ENCODE peak calls at places on chromosome 6, in seven cellular contexts. G is H9, F is IMR-90, B is mesendoderm, E is H1, U is neuronal stem cell, Y is trophoblast cell. Q is an unnamed sample.

GRCh38 chr6:75116946-75117345 is 88.9 kb downstream of the COL12A1 start:
- DNase-seq in E (no peak), B (no peak), G (no peak), U (no peak), F (peak; percentile 42), Y (no peak), Q (peak; percentile 40)

GRCh38 chr6:26304213-26305096 is 60.5 kb upstream of the BTN3A2 start:
- DNase-seq in E (no peak), Y (peak; percentile 37), F (peak; percentile 70), G (no peak), U (no peak), B (peak; percentile 77), Q (peak; percentile 83)

GRCh38 chr6:62324817-62325216 is 38.8 kb upstream of the KHDRBS2 start:
- DNase-seq in G (no peak), Y (no peak), F (no peak), B (no peak), U (no peak), E (no peak), Q (no peak)

GRCh38 chr6:3176562-3177355 is 19.4 kb upstream of the TUBB2A start:
- DNase-seq in U (no peak), Y (peak; percentile 93), G (no peak), E (no peak), F (peak; percentile 98), B (peak; percentile 87), Q (peak; percentile 95)

GRCh38 chr6:118535176-118535844 is 12.8 kb upstream of the PLN start:
- DNase-seq in E (no peak), F (no peak), Y (no peak), U (no peak), B (no peak), G (no peak), Q (no peak)

GRCh38 chr6:30770164-30770563 is 25.8 kb upstream of the IER3 start:
- DNase-seq in B (no peak), F (peak; percentile 57), G (no peak), E (no peak), Y (no peak), U (no peak), Q (peak; percentile 90)

GRCh38 chr6:33633084-33633461 is 12.0 kb downstream of the ITPR3 start:
- DNase-seq in U (no peak), Y (no peak), B (no peak), E (no peak), G (no peak), F (no peak), Q (no peak)

GRCh38 chr6:111664565-111665039 is 58.9 kb upstream of the TRAF3IP2 start:
- DNase-seq in B (no peak), Y (no peak), E (no peak), U (no peak), F (no peak), G (no peak), Q (no peak)

GRCh38 chr6:33744895-33745546 is 1.7 kb downstream of the IP6K3 start:
- DNase-seq in F (no peak), Y (no peak), B (no peak), U (no peak), E (peak; percentile 59), G (no peak), Q (peak; percentile 52)

GRCh38 chr6:18707714-18708439 is 320.7 kb downstream of the RNF144B start:
- DNase-seq in B (no peak), Y (no peak), E (no peak), F (no peak), U (no peak), G (no peak), Q (no peak)

GRCh38 chr6:41466437-41466990 is 79.7 kb upstream of the FOXP4 start:
- DNase-seq in F (no peak), E (no peak), U (no peak), Y (no peak), G (no peak), B (no peak), Q (no peak)

GRCh38 chr6:68233623-68234022 is 401.5 kb upstream of the ADGRB3 start:
- DNase-seq in F (peak; percentile 1), U (no peak), Y (no peak), G (no peak), E (no peak), B (no peak), Q (peak; percentile 62)

GRCh38 chr6:9335470-9335869 is 900.1 kb upstream of the SLC35B3 start:
- DNase-seq in Y (no peak), B (no peak), G (no peak), F (no peak), U (no peak), E (no peak), Q (no peak)

GRCh38 chr6:96124778-96125177 is 109.0 kb downstream of the FUT9 start:
- DNase-seq in E (no peak), B (peak; percentile 71), G (no peak), U (no peak), Y (no peak), F (no peak), Q (no peak)

GRCh38 chr6:112620832-112621569 is 273.9 kb downstream of the RFPL4B start:
- DNase-seq in E (no peak), U (no peak), Y (no peak), B (no peak), F (peak; percentile 79), G (no peak), Q (peak; percentile 58)

DNA sequence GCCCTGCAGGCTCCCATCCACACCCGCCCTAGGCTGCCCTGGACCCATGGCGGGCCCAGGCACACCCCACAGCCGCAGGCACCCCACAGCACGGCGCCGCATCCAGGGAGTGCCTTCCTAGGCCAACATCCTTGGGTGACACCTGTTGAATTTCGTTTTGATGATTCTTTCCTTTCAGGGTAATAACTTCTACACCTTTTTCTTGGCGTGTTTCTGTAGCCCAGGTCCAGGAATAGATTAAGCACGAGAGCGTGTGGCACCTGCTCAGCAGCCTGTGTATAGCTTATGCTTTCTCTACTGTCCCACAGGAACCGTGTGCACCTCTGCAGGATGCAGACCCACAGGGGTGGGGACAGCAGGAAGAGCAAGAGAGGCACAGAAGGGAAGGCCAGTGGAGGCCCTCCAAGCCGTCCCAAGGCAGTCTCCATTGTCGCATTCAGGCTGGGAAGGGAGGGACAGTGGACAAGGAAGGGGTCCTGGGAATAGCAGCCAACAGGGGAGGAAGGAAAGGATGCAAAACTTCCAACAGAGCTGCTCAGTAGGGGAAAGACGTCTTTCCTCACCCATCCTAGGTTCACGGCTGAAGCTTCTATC is 118.1 kb upstream of the AFDN start:
- DNase-seq in Y (no peak), U (no peak), G (no peak), E (no peak), B (no peak), F (no peak), Q (no peak)
- H3K4me1 ChIP-seq in Y (peaks cover 3% of the 10 kb centered on the region), U (peaks cover 4% of the 10 kb centered on the region), G (no peaks in the 10 kb centered on the region), E (no peaks in the 10 kb centered on the region), B (no peaks in the 10 kb centered on the region), F (no peaks in the 10 kb centered on the region), Q (peaks cover 3% of the 10 kb centered on the region)

GRCh38 chr6:123462141-123462540 is 174.6 kb downstream of the TRDN start:
- DNase-seq in Y (no peak), U (no peak), F (no peak), B (no peak), E (no peak), G (no peak), Q (no peak)
- H2BK120ac ChIP-seq in Y (no peak overlapping the region), U (no peak overlapping the region), F (no peak overlapping the region), B (no peak overlapping the region), E (no peak overlapping the region), G (no peak overlapping the region), Q (no peak overlapping the region)

GRCh38 chr6:137659871-137660270 is 165.7 kb upstream of the OLIG3 start:
- DNase-seq in U (no peak), B (no peak), E (no peak), G (no peak), F (no peak), Y (no peak), Q (no peak)
- H3K4me1 ChIP-seq in U (peaks cover 2% of the 10 kb centered on the region), B (no peaks in the 10 kb centered on the region), E (no peaks in the 10 kb centered on the region), G (no peaks in the 10 kb centered on the region), F (no peaks in the 10 kb centered on the region), Y (peaks cover 9% of the 10 kb centered on the region), Q (no peaks in the 10 kb centered on the region)

GRCh38 chr6:157333537-157333936 is 10.2 kb upstream of the TMEM242 start:
- DNase-seq in E (no peak), B (no peak), G (no peak), Y (no peak), U (no peak), F (no peak), Q (no peak)
- H2BK120ac ChIP-seq in E (no peak overlapping the region), B (no peak overlapping the region), G (no peak overlapping the region), Y (no peak overlapping the region), U (no peak overlapping the region), F (no peak overlapping the region), Q (no peak overlapping the region)

DNA sequence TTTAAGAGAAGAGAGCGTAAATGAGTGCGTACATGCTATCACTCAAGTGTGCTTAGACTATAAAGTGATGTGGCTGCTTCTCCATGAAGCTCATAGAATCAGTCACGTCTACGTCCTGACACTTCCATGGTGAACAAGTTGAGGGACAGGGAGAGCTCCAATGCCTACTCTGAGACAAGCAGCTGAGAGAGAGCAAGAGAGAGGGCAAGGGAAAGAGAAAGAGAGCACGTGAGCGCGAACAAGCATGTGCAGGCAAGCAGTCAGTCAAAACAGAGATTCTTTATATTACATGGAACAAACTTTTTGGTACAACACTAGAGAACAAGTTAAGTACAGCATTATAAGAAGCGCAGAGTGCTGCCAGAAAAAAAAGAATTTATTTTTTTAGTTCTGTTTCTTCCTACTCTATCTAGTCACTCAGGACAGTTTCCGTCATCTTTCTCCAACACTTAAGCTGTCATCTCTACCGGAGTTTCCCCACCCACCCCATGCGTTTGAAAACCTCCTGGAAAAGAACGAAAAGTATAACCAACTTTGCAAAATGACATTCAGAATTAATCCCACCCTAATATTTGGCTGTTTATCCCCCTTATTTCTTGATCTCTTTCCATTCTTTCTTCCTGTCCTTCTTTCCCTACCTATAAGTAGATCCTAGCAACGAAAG is 61.8 kb downstream of the EPB41L2 start:
- DNase-seq in Y (no peak), E (no peak), F (no peak), B (no peak), G (no peak), U (no peak), Q (peak; percentile 23)
- H3K4me1 ChIP-seq in Y (peaks cover 5% of the 10 kb centered on the region), E (peaks cover 7% of the 10 kb centered on the region), F (peaks cover 28% of the 10 kb centered on the region), B (peaks cover 20% of the 10 kb centered on the region), G (peaks cover 12% of the 10 kb centered on the region), U (peaks cover 21% of the 10 kb centered on the region), Q (no peaks in the 10 kb centered on the region)

GRCh38 chr6:98254624-98255023 is 579.8 kb upstream of the POU3F2 start:
- DNase-seq in E (no peak), U (no peak), Y (no peak), G (no peak), F (no peak), B (no peak), Q (no peak)

DNA sequence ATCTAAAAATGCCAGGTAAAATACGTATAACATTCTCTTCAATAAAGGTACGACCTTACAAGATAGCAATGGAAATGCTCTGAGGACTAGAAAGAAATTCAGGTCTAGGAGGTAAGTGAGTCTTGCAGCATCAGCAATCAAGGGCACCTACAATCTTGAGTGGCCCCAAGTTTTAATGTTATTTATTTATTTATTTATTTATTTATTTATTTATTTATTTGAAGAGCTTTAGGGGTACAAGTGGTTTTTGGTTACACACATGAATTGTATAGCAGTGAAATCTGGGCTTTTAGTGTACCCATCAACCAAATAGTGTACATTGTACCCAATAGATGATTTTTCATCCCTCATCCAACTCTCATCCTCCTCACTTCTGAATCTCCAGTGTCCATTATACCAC is 574.0 kb upstream of the POU3F2 start:
- DNase-seq in Y (no peak), U (no peak), E (no peak), B (no peak), G (no peak), F (no peak), Q (no peak)
- H2BK120ac ChIP-seq in Y (no peak overlapping the region), U (no peak overlapping the region), E (no peak overlapping the region), B (no peak overlapping the region), G (no peak overlapping the region), F (no peak overlapping the region), Q (no peak overlapping the region)

Q was measured in mesenchymal stem cell.